ENCODE peak calls at places on chromosomes 2 and 18, in ten cellular contexts. F is ascending aorta; R is effector CD8-positive, alpha-beta T cell; K is AG08396; D is DMS53; S is retina; J is stimulated activated CD4-positive, alpha-beta T cell treated with anti-CD3 and anti-CD28 coated beads, Interleukin-2, amount 100 ng/mL, for 48 hours; W is NCI-H146; X is sigmoid colon; P is LoVo. N is an unnamed sample.

GRCh38 chr2:25885933-25886332 is 7.6 kb upstream of the ASXL2 start:
- DNase-seq in K (peak), R (no peak), D (peak), S (no peak), X (no peak), F (no peak), J (no peak), P (peak), W (no peak), N (no peak)

GRCh38 chr2:237729681-237730475 is 68.7 kb upstream of the RBM44 start:
- DNase-seq in D (no peak), W (no peak), J (no peak), K (peak), X (no peak), S (no peak), R (no peak), F (no peak), P (no peak), N (no peak)

GRCh38 chr2:64212801-64213321 is 68.6 kb upstream of the PELI1 start:
- DNase-seq in R (no peak), P (no peak), S (no peak), D (peak), K (no peak), X (no peak), F (no peak), J (peak), W (no peak), N (no peak)

GRCh38 chr2:40165503-40165867 is 286.4 kb downstream of the SLC8A1 start:
- DNase-seq in F (no peak), D (no peak), R (no peak), S (no peak), K (peak), X (peak), P (no peak), J (no peak), W (no peak), N (no peak)

GRCh38 chr2:205858781-205859478 is 176.6 kb downstream of the NRP2 start:
- DNase-seq in R (no peak), S (no peak), D (peak), P (no peak), J (no peak), F (no peak), K (peak), W (peak), X (peak), N (no peak)

GRCh38 chr2:56184500-56184996 is 758 bp downstream of the CCDC85A start:
- DNase-seq in P (peak), S (no peak), X (no peak), W (peak), R (no peak), J (no peak), K (peak), D (peak), F (no peak), N (no peak)

GRCh38 chr2:54634564-54635511 is 88.6 kb upstream of the EML6 start:
- DNase-seq in P (no peak), S (no peak), R (no peak), D (peak), F (no peak), J (no peak), X (peak), K (peak), W (no peak), N (no peak)

GRCh38 chr2:70965506-70965905 is 12.9 kb upstream of the ANKRD53 start:
- DNase-seq in J (no peak), S (no peak), F (no peak), K (no peak), W (no peak), R (no peak), X (no peak), P (no peak), D (no peak), N (no peak)

GRCh38 chr2:156320491-156320896 is 12.0 kb downstream of the NR4A2 start:
- DNase-seq in R (no peak), D (peak), W (no peak), S (peak), P (no peak), K (peak), J (no peak), F (no peak), X (peak), N (no peak)

GRCh38 chr2:111702119-111702808 is 181.7 kb downstream of the ANAPC1 start:
- DNase-seq in F (no peak), K (peak), R (no peak), J (peak), P (peak), S (no peak), D (peak), X (no peak), W (peak), N (peak)

GRCh38 chr2:98040331-98040939 is 44.7 kb upstream of the TMEM131 start:
- DNase-seq in S (no peak), R (no peak), D (no peak), P (no peak), W (no peak), X (no peak), J (no peak), K (no peak), F (no peak), N (no peak)

GRCh38 chr2:157433335-157433890 is 10.5 kb downstream of the CYTIP start:
- DNase-seq in X (no peak), S (no peak), R (no peak), J (no peak), W (no peak), K (no peak), D (no peak), F (no peak), P (no peak), N (no peak)

GRCh38 chr18:78192044-78192443 is 787.6 kb upstream of the SALL3 start:
- DNase-seq in W (no peak), F (no peak), S (no peak), J (no peak), K (no peak), R (no peak), X (no peak), D (peak), P (no peak), N (no peak)

GRCh38 chr2:108084311-108084710 is 98.0 kb downstream of the SLC5A7 start:
- DNase-seq in R (no peak), K (no peak), F (no peak), W (no peak), P (no peak), S (no peak), X (no peak), D (no peak), J (no peak), N (no peak)

GRCh38 chr2:228444156-228444555 is 262.7 kb upstream of the SPHKAP start:
- DNase-seq in P (no peak), D (no peak), X (no peak), J (no peak), W (no peak), S (peak), R (no peak), F (no peak), K (no peak), N (no peak)

GRCh38 chr2:58042486-58042970 is 4.1 kb upstream of the VRK2 start:
- DNase-seq in X (no peak), F (no peak), W (peak), S (no peak), D (peak), P (peak), R (no peak), J (no peak), K (peak), N (peak)

N was measured in HCT116.